ENCODE peak calls at places on chromosomes 2 and 18, in five cellular contexts. Q is vagina, T is brain microvascular endothelial cell, S is AG04450, Y is left ventricle myocardium inferior. G is an unnamed sample.

GRCh38 chr2:236659758-236660150 is 90.1 kb downstream of the ACKR3 start:
- DNase-seq in S (no peak), Q (peak; percentile 94), Y (no peak), T (no peak), G (no peak)

GRCh38 chr2:200131307-200131706 is 175.2 kb upstream of the SPATS2L start:
- DNase-seq in S (no peak), Q (no peak), Y (no peak), T (no peak), G (no peak)

GRCh38 chr18:58239879-58240278 is 195.9 kb downstream of the NEDD4L start:
- DNase-seq in Y (no peak), S (no peak), T (no peak), Q (no peak), G (no peak)

GRCh38 chr2:190343170-190343499 is 254 bp upstream of the INPP1 start:
- DNase-seq in T (no peak), S (no peak), Y (no peak), Q (no peak), G (no peak)

GRCh38 chr2:71882949-71883472 is 264.7 kb downstream of the CYP26B1 start:
- DNase-seq in T (peak; percentile 71), Y (peak; percentile 84), Q (peak; percentile 88), S (peak; percentile 72), G (no peak)

GRCh38 chr2:101190753-101191516 is 39.8 kb upstream of the TBC1D8 start:
- DNase-seq in T (no peak), Q (no peak), Y (no peak), S (no peak), G (no peak)

GRCh38 chr2:7014201-7014640 is 97.0 kb downstream of the RNF144A start:
- DNase-seq in S (no peak), Y (no peak), T (peak; percentile 23), Q (no peak), G (no peak)

GRCh38 chr18:68447286-68447685 is 267.6 kb downstream of the TMX3 start:
- DNase-seq in S (no peak), T (no peak), Q (no peak), Y (no peak), G (no peak)

GRCh38 chr2:174195253-174195652 is 53.1 kb downstream of the OLA1 start:
- DNase-seq in T (no peak), Y (no peak), S (no peak), Q (no peak), G (no peak)

GRCh38 chr2:44952143-44952805 is 10.8 kb downstream of the SIX3 start:
- DNase-seq in S (no peak), Y (no peak), Q (no peak), T (peak; percentile 47), G (no peak)

GRCh38 chr2:143611336-143611735 is 482.1 kb downstream of the ARHGAP15 start:
- DNase-seq in Y (no peak), S (no peak), Q (no peak), T (no peak), G (no peak)

GRCh38 chr2:69798909-69799526 is 30.4 kb upstream of the GMCL1 start:
- DNase-seq in T (peak; percentile 96), Y (no peak), S (peak; percentile 20), Q (no peak), G (no peak)

GRCh38 chr2:13921245-13921644 is 711.3 kb upstream of the LRATD1 start:
- DNase-seq in Y (no peak), Q (no peak), T (no peak), S (no peak), G (no peak)

GRCh38 chr2:14626873-14627272 is 5.6 kb upstream of the LRATD1 start:
- DNase-seq in S (no peak), Y (no peak), T (no peak), Q (no peak), G (no peak)

GRCh38 chr2:143717532-143718168 is 588.4 kb downstream of the ARHGAP15 start:
- DNase-seq in T (no peak), S (no peak), Y (no peak), Q (no peak), G (no peak)

GRCh38 chr2:239253264-239253663 is 147.6 kb downstream of the HDAC4 start:
- DNase-seq in T (no peak), Q (no peak), Y (no peak), S (no peak), G (no peak)
- H3K4me3 ChIP-seq in T (no peak overlapping the region), Q (no peak overlapping the region), Y (peak overlapping the region; percentile 32), S (no peak overlapping the region), G (no peak overlapping the region)

GRCh38 chr2:179562330-179562885 is 297.8 kb upstream of the SESTD1 start:
- DNase-seq in Q (no peak), T (no peak), Y (no peak), S (no peak), G (no peak)
- H3K4me3 ChIP-seq in Q (no peak overlapping the region), T (no peak overlapping the region), Y (no peak overlapping the region), S (no peak overlapping the region), G (no peak overlapping the region)

GRCh38 chr2:238239552-238239871 is 326 bp downstream of the HES6 start:
- DNase-seq in Q (no peak), S (no peak), Y (no peak), T (no peak), G (no peak)
- H3K4me3 ChIP-seq in Q (peak overlapping the region; percentile 54), S (peak overlapping the region; percentile 64), Y (peak overlapping the region; percentile 77), T (peak overlapping the region; percentile 52), G (peak overlapping the region; percentile 59)

DNA sequence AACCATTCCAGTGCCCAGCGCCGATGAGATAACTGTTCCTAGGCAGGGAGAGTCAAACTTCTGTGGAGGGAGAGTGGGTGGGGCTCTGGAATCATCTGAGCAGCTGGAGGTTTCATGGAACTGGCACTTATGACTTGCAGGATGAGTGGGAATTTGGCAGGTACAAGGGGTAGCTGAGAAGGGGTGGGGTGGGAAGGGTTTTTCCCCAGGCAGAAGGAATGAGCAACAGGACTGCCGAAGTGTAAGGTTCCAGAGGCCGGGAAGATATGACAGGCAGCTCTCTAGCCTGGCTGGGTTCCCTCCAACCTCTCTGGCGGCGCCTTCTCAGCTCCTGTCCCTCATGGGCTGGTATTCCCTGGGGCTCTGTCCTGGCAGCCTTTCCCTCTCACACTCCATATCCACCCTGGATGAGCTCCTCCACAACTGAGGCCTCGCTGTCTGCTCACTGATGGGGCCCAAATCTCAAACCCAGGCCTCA is 2.5 kb upstream of the TET3 start:
- DNase-seq in T (no peak), S (no peak), Y (no peak), Q (no peak), G (no peak)
- H3K4me3 ChIP-seq in T (no peak overlapping the region), S (no peak overlapping the region), Y (peak overlapping the region; percentile 63), Q (no peak overlapping the region), G (no peak overlapping the region)

G was measured in AG04449.